ENCODE peak calls at places on chromosomes 11 and 22, in five cellular contexts. Q is activated CD4-positive, CD25-positive, alpha-beta regulatory T cell; P is cardiac muscle cell; H is aorta; F is CD8-positive, alpha-beta memory T cell. M is an unnamed sample.

GRCh38 chr11:122044086-122044485 is 71.9 kb downstream of the BLID start:
- DNase-seq in Q (no peak), H (no peak), P (no peak), F (no peak), M (no peak)

GRCh38 chr11:130508913-130509312 is 60.5 kb downstream of the ADAMTS15 start:
- DNase-seq in F (no peak), H (no peak), P (no peak), Q (no peak), M (no peak)

GRCh38 chr11:130029137-130029536 is 26.5 kb upstream of the PRDM10 start:
- DNase-seq in H (no peak), F (no peak), P (peak), Q (no peak), M (no peak)

GRCh38 chr11:115505165-115505564 is 950 bp upstream of the CADM1 start:
- DNase-seq in Q (no peak), F (no peak), P (no peak), H (no peak), M (no peak)

GRCh38 chr11:14974723-14975587 is 2.8 kb upstream of the CALCA start:
- DNase-seq in F (peak), Q (no peak), H (peak), P (peak), M (peak)

GRCh38 chr11:84794663-84795443 is 832.3 kb downstream of the DLG2 start:
- DNase-seq in F (no peak), Q (no peak), H (no peak), P (no peak), M (no peak)

GRCh38 chr22:46761539-46762237 is 762 bp upstream of the TBC1D22A start:
- DNase-seq in Q (no peak), H (no peak), F (no peak), P (peak), M (no peak)

GRCh38 chr11:116454020-116454645 is 318.7 kb downstream of the BUD13 start:
- DNase-seq in F (no peak), P (peak), Q (no peak), H (peak), M (peak)

GRCh38 chr11:128262463-128263345 is 324.7 kb downstream of the ETS1 start:
- DNase-seq in Q (no peak), F (no peak), H (no peak), P (no peak), M (peak)

GRCh38 chr11:116958246-116958645 is 120.8 kb upstream of the APOA1 start:
- DNase-seq in F (no peak), P (no peak), H (no peak), Q (no peak), M (no peak)

M was measured in germinal center.